ENCODE peak calls at places on chromosome 21, in eight cellular contexts. One of them, this sample, is unnamed.

GRCh38 chr21:42337830-42338729 is 12.7 kb downstream of the TFF2 start:
- DNase-seq in K562: peak; percentile 65
- DNase-seq in stomach: peak; percentile 90
- DNase-seq in colonic mucosa: peak; percentile 90
- DNase-seq in pancreas: no peak
- DNase-seq in thyroid gland: peak; percentile 98
- DNase-seq in heart right ventricle: peak; percentile 53
- DNase-seq in ovary: peak; percentile 66
- DNase-seq in this sample: peak; percentile 87

GRCh38 chr21:38956791-38957571 is 151.3 kb downstream of the ETS2 start:
- DNase-seq in ovary: no peak
- DNase-seq in K562: peak; percentile 27
- DNase-seq in thyroid gland: no peak
- DNase-seq in heart right ventricle: no peak
- DNase-seq in stomach: peak; percentile 61
- DNase-seq in pancreas: no peak
- DNase-seq in colonic mucosa: peak; percentile 68
- DNase-seq in this sample: no peak

GRCh38 chr21:41611966-41612606 is 104.1 kb upstream of the TMPRSS2 start:
- DNase-seq in K562: peak; percentile 43
- DNase-seq in stomach: peak; percentile 63
- DNase-seq in ovary: no peak
- DNase-seq in pancreas: no peak
- DNase-seq in colonic mucosa: peak; percentile 78
- DNase-seq in heart right ventricle: no peak
- DNase-seq in thyroid gland: peak; percentile 40
- DNase-seq in this sample: no peak

GRCh38 chr21:43937051-43937832 is 72.2 kb downstream of the AGPAT3 start:
- DNase-seq in ovary: no peak
- DNase-seq in colonic mucosa: no peak
- DNase-seq in pancreas: peak; percentile 19
- DNase-seq in K562: peak; percentile 67
- DNase-seq in heart right ventricle: no peak
- DNase-seq in thyroid gland: no peak
- DNase-seq in stomach: no peak
- DNase-seq in this sample: no peak

GRCh38 chr21:17848228-17848627 is 29.1 kb upstream of the C21orf91 start:
- DNase-seq in stomach: no peak
- DNase-seq in colonic mucosa: peak; percentile 33
- DNase-seq in K562: no peak
- DNase-seq in thyroid gland: peak; percentile 3
- DNase-seq in ovary: no peak
- DNase-seq in pancreas: no peak
- DNase-seq in heart right ventricle: peak; percentile 9
- DNase-seq in this sample: no peak

GRCh38 chr21:25837545-25838263 is 102.9 kb downstream of the GABPA start:
- DNase-seq in heart right ventricle: no peak
- DNase-seq in stomach: no peak
- DNase-seq in ovary: no peak
- DNase-seq in pancreas: no peak
- DNase-seq in K562: no peak
- DNase-seq in thyroid gland: no peak
- DNase-seq in colonic mucosa: no peak
- DNase-seq in this sample: no peak

GRCh38 chr21:15437873-15438272 is 291.9 kb upstream of the USP25 start:
- DNase-seq in colonic mucosa: no peak
- DNase-seq in thyroid gland: no peak
- DNase-seq in stomach: no peak
- DNase-seq in K562: no peak
- DNase-seq in pancreas: no peak
- DNase-seq in ovary: no peak
- DNase-seq in heart right ventricle: no peak
- DNase-seq in this sample: no peak

GRCh38 chr21:30146558-30147282 is 19.9 kb downstream of the CLDN17 start:
- DNase-seq in stomach: no peak
- DNase-seq in heart right ventricle: no peak
- DNase-seq in pancreas: no peak
- DNase-seq in colonic mucosa: no peak
- DNase-seq in K562: no peak
- DNase-seq in thyroid gland: no peak
- DNase-seq in ovary: no peak
- DNase-seq in this sample: no peak

GRCh38 chr21:29504751-29505321 is 206.1 kb downstream of the BACH1 start:
- DNase-seq in colonic mucosa: no peak
- DNase-seq in stomach: no peak
- DNase-seq in K562: peak; percentile 21
- DNase-seq in heart right ventricle: no peak
- DNase-seq in pancreas: no peak
- DNase-seq in ovary: no peak
- DNase-seq in thyroid gland: no peak
- DNase-seq in this sample: no peak

GRCh38 chr21:38306407-38306806 is 49.6 kb downstream of the KCNJ15 start:
- DNase-seq in stomach: no peak
- DNase-seq in K562: no peak
- DNase-seq in heart right ventricle: no peak
- DNase-seq in ovary: no peak
- DNase-seq in thyroid gland: no peak
- DNase-seq in colonic mucosa: no peak
- DNase-seq in pancreas: no peak
- DNase-seq in this sample: no peak

GRCh38 chr21:38255718-38256117 is 1.1 kb upstream of the KCNJ15 start:
- DNase-seq in ovary: no peak
- DNase-seq in stomach: no peak
- DNase-seq in thyroid gland: no peak
- DNase-seq in K562: no peak
- DNase-seq in colonic mucosa: no peak
- DNase-seq in pancreas: no peak
- DNase-seq in heart right ventricle: no peak
- DNase-seq in this sample: no peak

GRCh38 chr21:41171210-41171609 is 3.2 kb downstream of the BACE2 start:
- DNase-seq in stomach: peak; percentile 87
- DNase-seq in K562: no peak
- DNase-seq in ovary: no peak
- DNase-seq in thyroid gland: peak; percentile 80
- DNase-seq in heart right ventricle: peak; percentile 30
- DNase-seq in pancreas: peak; percentile 84
- DNase-seq in colonic mucosa: no peak
- DNase-seq in this sample: peak; percentile 63

GRCh38 chr21:39373634-39374033 is 24.7 kb upstream of the HMGN1 start:
- DNase-seq in K562: no peak
- DNase-seq in thyroid gland: no peak
- DNase-seq in stomach: no peak
- DNase-seq in pancreas: no peak
- DNase-seq in ovary: no peak
- DNase-seq in colonic mucosa: no peak
- DNase-seq in heart right ventricle: no peak
- DNase-seq in this sample: no peak

GRCh38 chr21:42683371-42684108 is 30.1 kb downstream of the PDE9A start:
- DNase-seq in ovary: no peak
- DNase-seq in pancreas: no peak
- DNase-seq in heart right ventricle: no peak
- DNase-seq in stomach: no peak
- DNase-seq in thyroid gland: no peak
- DNase-seq in colonic mucosa: no peak
- DNase-seq in K562: no peak
- DNase-seq in this sample: no peak

GRCh38 chr21:34100789-34101188 is 27.4 kb downstream of the MRPS6 start:
- DNase-seq in pancreas: no peak
- DNase-seq in stomach: no peak
- DNase-seq in colonic mucosa: no peak
- DNase-seq in ovary: no peak
- DNase-seq in heart right ventricle: no peak
- DNase-seq in K562: no peak
- DNase-seq in thyroid gland: no peak
- DNase-seq in this sample: no peak

GRCh38 chr21:34105947-34106541 is 32.7 kb downstream of the MRPS6 start:
- DNase-seq in heart right ventricle: no peak
- DNase-seq in thyroid gland: no peak
- DNase-seq in colonic mucosa: no peak
- DNase-seq in stomach: no peak
- DNase-seq in pancreas: no peak
- DNase-seq in K562: no peak
- DNase-seq in ovary: no peak
- DNase-seq in this sample: no peak

GRCh38 chr21:34094949-34095348 is 21.6 kb downstream of the MRPS6 start:
- DNase-seq in K562: no peak
- DNase-seq in ovary: no peak
- DNase-seq in thyroid gland: no peak
- DNase-seq in heart right ventricle: no peak
- DNase-seq in colonic mucosa: no peak
- DNase-seq in stomach: no peak
- DNase-seq in pancreas: no peak
- DNase-seq in this sample: no peak

DNA sequence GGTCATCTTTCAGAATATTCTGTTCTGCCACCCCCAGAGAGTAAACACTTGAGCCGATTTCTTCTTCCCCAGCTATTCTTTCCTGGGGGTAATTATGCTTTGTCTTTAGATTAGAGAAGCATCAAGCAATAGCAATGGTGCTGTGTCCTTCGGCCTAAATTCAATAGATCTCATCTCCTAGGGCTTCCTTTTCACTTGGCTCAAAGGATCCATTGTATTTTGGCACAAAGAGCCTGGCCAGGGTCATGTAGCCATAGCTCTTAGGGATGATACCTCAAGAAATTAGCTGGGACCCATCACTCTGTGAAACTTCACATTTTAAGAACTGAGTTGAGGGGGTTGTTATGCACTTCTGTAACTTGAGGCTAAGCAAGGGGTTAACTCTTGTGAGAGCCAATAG is 27.0 kb downstream of the MRPS6 start:
- DNase-seq in K562: no peak
- DNase-seq in stomach: no peak
- DNase-seq in ovary: no peak
- DNase-seq in heart right ventricle: no peak
- DNase-seq in thyroid gland: no peak
- DNase-seq in pancreas: no peak
- DNase-seq in colonic mucosa: no peak
- DNase-seq in this sample: no peak
- H3K9me3 ChIP-seq in K562: no peaks in the 10 kb centered on the region
- H3K9me3 ChIP-seq in stomach: no peaks in the 10 kb centered on the region
- H3K9me3 ChIP-seq in ovary: no peaks in the 10 kb centered on the region
- H3K9me3 ChIP-seq in heart right ventricle: no peaks in the 10 kb centered on the region
- H3K9me3 ChIP-seq in thyroid gland: no peaks in the 10 kb centered on the region
- H3K9me3 ChIP-seq in pancreas: no peaks in the 10 kb centered on the region
- H3K9me3 ChIP-seq in colonic mucosa: no peaks in the 10 kb centered on the region
- H3K9me3 ChIP-seq in this sample: no peaks in the 10 kb centered on the region

GRCh38 chr21:32727478-32727727 is 410 bp downstream of the SYNJ1 start:
- DNase-seq in heart right ventricle: no peak
- DNase-seq in stomach: peak; percentile 30
- DNase-seq in pancreas: no peak
- DNase-seq in ovary: no peak
- DNase-seq in thyroid gland: no peak
- DNase-seq in colonic mucosa: no peak
- DNase-seq in K562: no peak
- DNase-seq in this sample: no peak

GRCh38 chr21:32728455-32729237 is 833 bp upstream of the SYNJ1 start:
- DNase-seq in K562: no peak
- DNase-seq in ovary: no peak
- DNase-seq in pancreas: no peak
- DNase-seq in thyroid gland: no peak
- DNase-seq in colonic mucosa: no peak
- DNase-seq in stomach: no peak
- DNase-seq in heart right ventricle: no peak
- DNase-seq in this sample: no peak

GRCh38 chr21:32732544-32732943 is 4.7 kb upstream of the SYNJ1 start:
- DNase-seq in stomach: no peak
- DNase-seq in thyroid gland: no peak
- DNase-seq in colonic mucosa: no peak
- DNase-seq in ovary: no peak
- DNase-seq in heart right ventricle: no peak
- DNase-seq in pancreas: no peak
- DNase-seq in K562: no peak
- DNase-seq in this sample: no peak

GRCh38 chr21:32727728-32728454 is at the start of gene SYNJ1:
- DNase-seq in stomach: peak; percentile 96
- DNase-seq in ovary: peak; percentile 97
- DNase-seq in pancreas: peak; percentile 98
- DNase-seq in heart right ventricle: peak; percentile 95
- DNase-seq in colonic mucosa: peak; percentile 95
- DNase-seq in thyroid gland: peak; percentile 97
- DNase-seq in K562: peak; percentile 97
- DNase-seq in this sample: peak; percentile 95

GRCh38 chr21:32726742-32727477 is 903 bp downstream of the SYNJ1 start:
- DNase-seq in stomach: no peak
- DNase-seq in K562: peak; percentile 67
- DNase-seq in thyroid gland: peak; percentile 53
- DNase-seq in colonic mucosa: peak; percentile 53
- DNase-seq in ovary: no peak
- DNase-seq in heart right ventricle: peak; percentile 41
- DNase-seq in pancreas: no peak
- DNase-seq in this sample: peak; percentile 49
- H3K4me3 ChIP-seq in stomach: peak overlapping the region; percentile 97
- H3K4me3 ChIP-seq in K562: peak overlapping the region; percentile 85
- H3K4me3 ChIP-seq in thyroid gland: peak overlapping the region; percentile 70
- H3K4me3 ChIP-seq in colonic mucosa: peak overlapping the region; percentile 90
- H3K4me3 ChIP-seq in ovary: peak overlapping the region; percentile 99
- H3K4me3 ChIP-seq in heart right ventricle: peak overlapping the region; percentile 92
- H3K4me3 ChIP-seq in pancreas: peak overlapping the region; percentile 67
- H3K4me3 ChIP-seq in this sample: peak overlapping the region; percentile 87

GRCh38 chr21:8989883-8990325 is 1531.5 kb upstream of the TPTE start:
- DNase-seq in heart right ventricle: no peak
- DNase-seq in K562: no peak
- DNase-seq in ovary: no peak
- DNase-seq in colonic mucosa: no peak
- DNase-seq in pancreas: no peak
- DNase-seq in stomach: no peak
- DNase-seq in thyroid gland: no peak
- DNase-seq in this sample: no peak
- H3K9me3 ChIP-seq in heart right ventricle: peaks cover 10% of the 10 kb centered on the region
- H3K9me3 ChIP-seq in K562: no peaks in the 10 kb centered on the region
- H3K9me3 ChIP-seq in ovary: no peaks in the 10 kb centered on the region
- H3K9me3 ChIP-seq in colonic mucosa: no peaks in the 10 kb centered on the region
- H3K9me3 ChIP-seq in pancreas: no peaks in the 10 kb centered on the region
- H3K9me3 ChIP-seq in stomach: peaks cover 13% of the 10 kb centered on the region
- H3K9me3 ChIP-seq in thyroid gland: no peaks in the 10 kb centered on the region
- H3K9me3 ChIP-seq in this sample: peaks cover 11% of the 10 kb centered on the region

GRCh38 chr21:45539046-45539795 is 3.0 kb downstream of the SLC19A1 start:
- DNase-seq in thyroid gland: peak; percentile 1
- DNase-seq in colonic mucosa: peak; percentile 16
- DNase-seq in stomach: peak; percentile 26
- DNase-seq in K562: no peak
- DNase-seq in ovary: peak; percentile 29
- DNase-seq in heart right ventricle: no peak
- DNase-seq in pancreas: peak; percentile 60
- DNase-seq in this sample: no peak

GRCh38 chr21:45541221-45542039 is 810 bp downstream of the SLC19A1 start:
- DNase-seq in pancreas: peak; percentile 88
- DNase-seq in K562: peak; percentile 97
- DNase-seq in ovary: peak; percentile 84
- DNase-seq in colonic mucosa: peak; percentile 80
- DNase-seq in thyroid gland: peak; percentile 54
- DNase-seq in heart right ventricle: peak; percentile 77
- DNase-seq in stomach: peak; percentile 83
- DNase-seq in this sample: peak; percentile 75

GRCh38 chr21:45538381-45539045 is 3.7 kb downstream of the SLC19A1 start:
- DNase-seq in thyroid gland: peak; percentile 1
- DNase-seq in K562: no peak
- DNase-seq in stomach: peak; percentile 20
- DNase-seq in ovary: peak; percentile 31
- DNase-seq in heart right ventricle: no peak
- DNase-seq in colonic mucosa: no peak
- DNase-seq in pancreas: peak; percentile 58
- DNase-seq in this sample: no peak

GRCh38 chr21:45540601-45540970 is 1.7 kb downstream of the SLC19A1 start:
- DNase-seq in stomach: peak; percentile 24
- DNase-seq in heart right ventricle: no peak
- DNase-seq in thyroid gland: no peak
- DNase-seq in colonic mucosa: no peak
- DNase-seq in ovary: no peak
- DNase-seq in K562: no peak
- DNase-seq in pancreas: peak; percentile 38
- DNase-seq in this sample: no peak

GRCh38 chr21:45539796-45540600 is 2.2 kb downstream of the SLC19A1 start:
- DNase-seq in pancreas: peak; percentile 62
- DNase-seq in thyroid gland: peak; percentile 1
- DNase-seq in colonic mucosa: peak; percentile 17
- DNase-seq in K562: no peak
- DNase-seq in stomach: peak; percentile 24
- DNase-seq in heart right ventricle: no peak
- DNase-seq in ovary: peak; percentile 38
- DNase-seq in this sample: no peak
- H3K4me3 ChIP-seq in pancreas: no peak overlapping the region
- H3K4me3 ChIP-seq in thyroid gland: no peak overlapping the region
- H3K4me3 ChIP-seq in colonic mucosa: no peak overlapping the region
- H3K4me3 ChIP-seq in K562: peak overlapping the region; percentile 48
- H3K4me3 ChIP-seq in stomach: no peak overlapping the region
- H3K4me3 ChIP-seq in heart right ventricle: no peak overlapping the region
- H3K4me3 ChIP-seq in ovary: no peak overlapping the region
- H3K4me3 ChIP-seq in this sample: no peak overlapping the region

This sample was measured in lung.